ENCODE peak calls at places on chromosomes 13 and 19, in six cellular contexts. R is A549, E is HepG2, P is WTC11, S is H1, Z is endothelial cell of umbilical vein. H is an unnamed sample.

GRCh38 chr13:24252136-24252535 is 57.2 kb upstream of the C1QTNF9 start:
- DNase-seq in R (no peak), E (no peak), P (no peak), S (no peak), Z (no peak), H (no peak)

GRCh38 chr13:101709952-101710351 is 257.5 kb downstream of the ITGBL1 start:
- DNase-seq in R (peak; percentile 0), E (peak; percentile 45), P (no peak), S (no peak), Z (no peak), H (no peak)

GRCh38 chr13:68736961-68737360 is 1370.7 kb upstream of the ATXN8OS start:
- DNase-seq in R (no peak), E (no peak), P (no peak), S (no peak), Z (peak; percentile 31), H (no peak)

GRCh38 chr19:8320564-8321066 is 560 bp downstream of the NDUFA7 start:
- DNase-seq in R (no peak), E (peak; percentile 25), P (no peak), S (no peak), Z (no peak), H (no peak)

GRCh38 chr13:34833562-34834182 is 108.4 kb upstream of the NBEA start:
- DNase-seq in R (peak; percentile 29), E (no peak), P (peak; percentile 51), S (peak; percentile 34), Z (peak; percentile 4), H (no peak)

GRCh38 chr13:42883142-42883541 is 101.8 kb downstream of the FAM216B start:
- DNase-seq in R (no peak), E (no peak), P (no peak), S (no peak), Z (peak; percentile 51), H (no peak)

GRCh38 chr19:33819496-33819874 is 22.8 kb downstream of the KCTD15 start:
- DNase-seq in R (no peak), E (no peak), P (no peak), S (no peak), Z (no peak), H (peak; percentile 6)

GRCh38 chr19:55146648-55147218 is 2.3 kb downstream of the TNNT1 start:
- DNase-seq in R (peak; percentile 85), E (peak; percentile 25), P (peak; percentile 89), S (peak; percentile 73), Z (no peak), H (peak; percentile 88)

GRCh38 chr19:33795370-33796163 is 1.1 kb upstream of the KCTD15 start:
- DNase-seq in R (peak; percentile 96), E (peak; percentile 66), P (peak; percentile 88), S (no peak), Z (peak; percentile 88), H (peak; percentile 86)

GRCh38 chr13:75468098-75468497 is 13.9 kb downstream of the TBC1D4 start:
- DNase-seq in R (no peak), E (no peak), P (no peak), S (no peak), Z (no peak), H (no peak)

GRCh38 chr19:46859637-46860124 is 1.1 kb upstream of the ARHGAP35 start:
- DNase-seq in R (peak; percentile 90), E (peak; percentile 87), P (no peak), S (no peak), Z (no peak), H (peak; percentile 65)

GRCh38 chr13:43266953-43267615 is 243.7 kb downstream of the DNAJC15 start:
- DNase-seq in R (no peak), E (no peak), P (no peak), S (no peak), Z (no peak), H (no peak)

GRCh38 chr13:99830931-99831330 is 140.6 kb downstream of the ZIC5 start:
- DNase-seq in R (no peak), E (no peak), P (peak; percentile 46), S (peak; percentile 25), Z (no peak), H (no peak)

GRCh38 chr13:90686438-90686837 is 661.0 kb upstream of the MIR17HG start:
- DNase-seq in R (peak; percentile 1), E (no peak), P (no peak), S (no peak), Z (no peak), H (no peak)

GRCh38 chr19:30170495-30171137 is 201.6 kb upstream of the ZNF536 start:
- DNase-seq in R (no peak), E (no peak), P (no peak), S (no peak), Z (no peak), H (no peak)

GRCh38 chr13:92044351-92044750 is 645.9 kb downstream of the GPC5 start:
- DNase-seq in R (no peak), E (no peak), P (no peak), S (no peak), Z (no peak), H (no peak)

GRCh38 chr13:49455016-49455398 is 10.9 kb downstream of the SETDB2 start:
- DNase-seq in R (no peak), E (no peak), P (no peak), S (no peak), Z (no peak), H (no peak)

GRCh38 chr13:25678398-25678797 is 306.6 kb downstream of the ATP8A2 start:
- DNase-seq in R (no peak), E (no peak), P (no peak), S (no peak), Z (no peak), H (no peak)

GRCh38 chr19:51422053-51422448 is 4.6 kb upstream of the SIGLEC10 start:
- DNase-seq in R (peak; percentile 80), E (peak; percentile 67), P (peak; percentile 97), S (peak; percentile 69), Z (peak; percentile 67), H (peak; percentile 90)

GRCh38 chr13:75749407-75749806 is 113.3 kb downstream of the LMO7 start:
- DNase-seq in R (no peak), E (no peak), P (no peak), S (no peak), Z (no peak), H (no peak)

GRCh38 chr13:73248711-73249580 is 190.1 kb downstream of the KLF5 start:
- DNase-seq in R (peak; percentile 4), E (no peak), P (no peak), S (peak; percentile 27), Z (no peak), H (no peak)

GRCh38 chr19:16928916-16929315 is 40.1 kb downstream of the F2RL3 start:
- DNase-seq in R (no peak), E (no peak), P (no peak), S (no peak), Z (no peak), H (no peak)

GRCh38 chr13:25982908-25983307 is 68.9 kb downstream of the SHISA2 start:
- DNase-seq in R (no peak), E (no peak), P (no peak), S (no peak), Z (peak; percentile 36), H (no peak)

GRCh38 chr19:50341091-50341564 is 12.0 kb upstream of the KCNC3 start:
- DNase-seq in R (no peak), E (no peak), P (no peak), S (no peak), Z (no peak), H (no peak)

GRCh38 chr13:111853766-111854165 is 213.2 kb upstream of the SOX1 start:
- DNase-seq in R (no peak), E (no peak), P (no peak), S (no peak), Z (no peak), H (no peak)

GRCh38 chr13:76852991-76853390 is 33.2 kb downstream of the KCTD12 start:
- DNase-seq in R (no peak), E (no peak), P (no peak), S (no peak), Z (peak; percentile 89), H (no peak)

GRCh38 chr13:102945324-102945815 is 99.5 kb downstream of the ERCC5 start:
- DNase-seq in R (no peak), E (no peak), P (no peak), S (no peak), Z (no peak), H (no peak)

GRCh38 chr19:18749362-18750231 is 41.5 kb downstream of the COMP start:
- DNase-seq in R (no peak), E (no peak), P (no peak), S (no peak), Z (no peak), H (no peak)

GRCh38 chr19:35860818-35861639 is 4.3 kb downstream of the KIRREL2 start:
- DNase-seq in R (no peak), E (peak; percentile 89), P (peak; percentile 92), S (peak; percentile 79), Z (no peak), H (peak; percentile 55)
- TF ChIP-seq JUN in R (no peak), E (no peak), P (no peak), S (no peak), Z (no peak), H (no peak)

GRCh38 chr13:94479559-94480095 is at the start of gene DCT:
- DNase-seq in R (no peak), E (no peak), P (no peak), S (no peak), Z (no peak), H (no peak)
- TF ChIP-seq JUN in R (no peak), E (no peak), P (no peak), S (no peak), Z (no peak), H (no peak)

GRCh38 chr19:56764296-56764695 is 76.2 kb downstream of the PEG3 start:
- DNase-seq in R (no peak), E (peak; percentile 13), P (no peak), S (no peak), Z (no peak), H (no peak)
- TF ChIP-seq JUN in R (no peak), E (no peak), P (no peak), S (no peak), Z (no peak), H (no peak)

GRCh38 chr19:5178051-5178450 is 162.6 kb downstream of the PTPRS start:
- DNase-seq in R (no peak), E (no peak), P (no peak), S (no peak), Z (no peak), H (no peak)

GRCh38 chr19:5170329-5170745 is 170.3 kb downstream of the PTPRS start:
- DNase-seq in R (peak; percentile 37), E (no peak), P (peak; percentile 82), S (no peak), Z (no peak), H (peak; percentile 62)

GRCh38 chr19:5173993-5174392 is 166.6 kb downstream of the PTPRS start:
- DNase-seq in R (peak; percentile 26), E (no peak), P (no peak), S (no peak), Z (no peak), H (peak; percentile 2)

GRCh38 chr19:5171711-5172110 is 168.9 kb downstream of the PTPRS start:
- DNase-seq in R (peak; percentile 81), E (peak; percentile 17), P (no peak), S (no peak), Z (no peak), H (no peak)

DNA sequence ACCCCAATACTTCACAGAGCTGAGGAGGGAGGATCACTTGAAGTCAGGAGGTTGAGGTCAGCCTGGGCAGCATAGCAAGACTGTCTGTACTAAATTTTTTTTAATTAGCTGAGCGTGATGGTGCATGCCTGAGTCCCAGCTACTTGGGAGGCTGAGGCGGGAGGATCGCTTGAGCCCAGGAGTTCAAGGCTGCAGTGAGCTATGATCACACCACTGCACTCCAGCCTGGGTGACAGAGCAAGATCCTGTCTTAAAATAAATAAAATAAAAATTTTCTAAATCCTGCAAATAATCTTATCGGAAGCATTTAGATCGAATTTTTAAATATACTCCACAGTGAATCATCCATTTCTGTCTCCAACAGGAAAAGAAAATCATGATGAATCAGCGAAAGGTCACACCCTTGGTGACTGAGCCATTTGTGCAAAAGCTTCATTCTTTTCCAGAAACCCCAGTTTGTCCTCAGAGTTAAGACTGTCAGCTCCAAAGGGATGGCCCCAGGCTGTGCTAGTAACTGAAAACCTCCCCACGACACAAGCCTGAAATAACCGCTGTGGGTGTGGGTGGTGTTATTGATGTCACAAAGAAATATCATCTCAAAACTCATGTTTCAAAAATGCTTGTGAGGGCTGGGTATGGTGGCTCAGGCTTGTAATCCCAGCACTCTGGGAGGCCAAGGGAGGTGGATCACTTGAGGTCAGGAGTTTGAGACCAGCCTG is 167.6 kb downstream of the PTPRS start:
- DNase-seq in R (peak; percentile 97), E (no peak), P (no peak), S (no peak), Z (peak; percentile 76), H (peak; percentile 64)
- TF ChIP-seq JUN in R (peak; percentile 87), E (no peak), P (no peak), S (no peak), Z (peak; percentile 84), H (no peak)